ENCODE peak calls at places on chromosome 11, in seven cellular contexts. A, C, P, E, I, J and T are unnamed samples.

GRCh38 chr11:937853-938261 is 12.2 kb downstream of the AP2A2 start:
- DNase-seq in P (no peak), I (no peak), C (no peak), A (no peak), E (no peak), J (no peak), T (no peak)

GRCh38 chr11:96708469-96708868 is 318.7 kb downstream of the JRKL start:
- DNase-seq in J (no peak), A (no peak), P (peak; percentile 1), I (no peak), E (no peak), C (no peak), T (no peak)

GRCh38 chr11:121194731-121195596 is 93.9 kb downstream of the TECTA start:
- DNase-seq in C (no peak), I (no peak), A (peak; percentile 25), P (peak; percentile 42), J (peak; percentile 64), E (peak; percentile 41), T (no peak)

GRCh38 chr11:78039391-78039918 is 16.4 kb upstream of the KCTD14 start:
- DNase-seq in J (no peak), C (no peak), A (no peak), I (no peak), P (no peak), E (no peak), T (no peak)

GRCh38 chr11:75291741-75292140 is 51.2 kb downstream of the TPBGL start:
- DNase-seq in P (no peak), I (peak; percentile 31), E (no peak), J (no peak), C (no peak), A (no peak), T (no peak)

GRCh38 chr11:85756401-85757200 is 54.3 kb downstream of the SYTL2 start:
- DNase-seq in A (no peak), I (no peak), J (no peak), P (no peak), C (no peak), E (no peak), T (no peak)

GRCh38 chr11:47964546-47964945 is 15.8 kb upstream of the PTPRJ start:
- DNase-seq in A (no peak), E (no peak), P (no peak), C (no peak), J (no peak), I (no peak), T (no peak)

GRCh38 chr11:128968916-128969315 is 26.2 kb upstream of the TP53AIP1 start:
- DNase-seq in C (no peak), A (no peak), E (no peak), I (no peak), P (no peak), J (no peak), T (no peak)

GRCh38 chr11:124762624-124763155 is 600 bp upstream of the ESAM start:
- DNase-seq in A (no peak), C (no peak), I (peak; percentile 61), E (no peak), J (no peak), P (no peak), T (no peak)

GRCh38 chr11:133414503-133414902 is 117.8 kb downstream of the OPCML start:
- DNase-seq in C (no peak), A (no peak), P (no peak), I (no peak), J (no peak), E (no peak), T (no peak)

GRCh38 chr11:41201156-41201555 is 258.3 kb downstream of the LRRC4C start:
- DNase-seq in C (no peak), I (no peak), E (peak; percentile 29), P (peak; percentile 36), J (peak; percentile 0), A (no peak), T (no peak)
- TF ChIP-seq CTCF in C (no peak), I (no peak), E (peak; percentile 47), P (peak; percentile 47), J (peak; percentile 39), A (no peak), T (no peak)

GRCh38 chr11:9265211-9266131 is at the start of gene DENND5A:
- DNase-seq in C (peak; percentile 12), P (peak; percentile 83), E (peak; percentile 96), A (peak; percentile 65), I (peak; percentile 84), J (peak; percentile 83), T (peak; percentile 40)

GRCh38 chr11:9266132-9266736 is 1.1 kb upstream of the DENND5A start:
- DNase-seq in A (no peak), P (no peak), J (no peak), I (no peak), C (no peak), E (no peak), T (no peak)

GRCh38 chr11:9263840-9264380 is 1.2 kb downstream of the DENND5A start:
- DNase-seq in C (no peak), P (peak; percentile 26), J (peak; percentile 30), I (no peak), A (no peak), E (peak; percentile 28), T (no peak)

GRCh38 chr11:9264381-9265210 is 554 bp downstream of the DENND5A start:
- DNase-seq in C (no peak), J (peak; percentile 81), E (peak; percentile 43), A (peak; percentile 51), I (peak; percentile 67), P (peak; percentile 79), T (peak; percentile 58)

GRCh38 chr11:9260182-9261146 is 4.7 kb downstream of the DENND5A start:
- DNase-seq in C (no peak), P (no peak), J (no peak), E (no peak), A (no peak), I (no peak), T (no peak)
- TF ChIP-seq CTCF in C (no peak), P (peak; percentile 16), J (no peak), E (peak; percentile 26), A (peak; percentile 19), I (no peak), T (no peak)

GRCh38 chr11:36376888-36377758 is 81.0 kb downstream of the PRR5L start:
- DNase-seq in J (peak; percentile 28), A (no peak), I (peak; percentile 82), E (peak; percentile 33), P (peak; percentile 63), C (peak; percentile 29), T (no peak)
- TF ChIP-seq CTCF in J (peak; percentile 60), A (peak; percentile 64), I (peak; percentile 77), E (peak; percentile 77), P (peak; percentile 39), C (peak; percentile 32), T (no peak)

GRCh38 chr11:114259124-114259526 is 37.1 kb upstream of the NNMT start:
- DNase-seq in E (no peak), P (no peak), I (no peak), C (no peak), J (no peak), A (no peak), T (no peak)

GRCh38 chr11:114258696-114259095 is 37.5 kb upstream of the NNMT start:
- DNase-seq in P (no peak), J (no peak), A (no peak), E (no peak), C (no peak), I (no peak), T (no peak)

GRCh38 chr11:114256176-114256897 is 39.9 kb upstream of the NNMT start:
- DNase-seq in J (no peak), A (no peak), P (no peak), I (no peak), E (no peak), C (no peak), T (no peak)

GRCh38 chr11:114256898-114257286 is 39.3 kb upstream of the NNMT start:
- DNase-seq in J (no peak), E (no peak), A (no peak), C (no peak), I (no peak), P (no peak), T (no peak)

GRCh38 chr11:114257621-114258558 is 38.3 kb upstream of the NNMT start:
- DNase-seq in P (no peak), J (no peak), I (peak; percentile 57), C (no peak), E (no peak), A (no peak), T (no peak)
- TF ChIP-seq CTCF in P (peak; percentile 35), J (no peak), I (no peak), C (no peak), E (no peak), A (no peak), T (no peak)

DNA sequence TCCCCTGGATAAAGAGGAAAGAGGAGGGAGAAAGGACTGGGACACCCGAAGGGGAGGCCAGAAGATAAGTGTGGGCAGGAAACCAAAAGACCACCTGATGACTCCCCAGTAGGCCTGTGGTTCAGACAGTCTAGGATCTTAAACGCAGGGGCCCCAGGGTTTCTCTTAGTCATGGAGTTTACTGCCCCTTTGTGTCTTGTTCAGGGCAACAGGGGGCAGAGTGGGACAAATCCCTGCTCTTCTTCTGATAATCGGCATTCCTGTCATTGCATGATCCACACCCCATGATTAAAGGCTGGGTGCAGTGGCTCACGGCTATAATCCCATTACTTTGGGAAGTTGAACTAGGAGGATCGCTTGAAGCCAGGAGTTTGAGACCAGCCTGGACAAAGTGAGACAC is 4.7 kb upstream of the TMPRSS13 start:
- DNase-seq in E (no peak), A (no peak), C (no peak), I (no peak), P (no peak), J (no peak), T (no peak)
- TF ChIP-seq CTCF in E (no peak), A (no peak), C (no peak), I (no peak), P (no peak), J (no peak), T (no peak)

GRCh38 chr11:12692238-12693074 is 18.2 kb downstream of the TEAD1 start:
- DNase-seq in C (no peak), P (peak; percentile 95), E (peak; percentile 52), J (peak; percentile 95), I (peak; percentile 92), A (peak; percentile 64), T (peak; percentile 41)
- TF ChIP-seq CTCF in C (no peak), P (no peak), E (no peak), J (no peak), I (no peak), A (no peak), T (no peak)

GRCh38 chr11:72353861-72354260 is 80.5 kb downstream of the CLPB start:
- DNase-seq in P (no peak), A (no peak), E (no peak), I (no peak), C (no peak), J (peak; percentile 22), T (no peak)
- TF ChIP-seq CTCF in P (peak; percentile 39), A (peak; percentile 17), E (no peak), I (no peak), C (no peak), J (peak; percentile 35), T (no peak)

GRCh38 chr11:6608726-6609501 is 3.1 kb downstream of the TAF10 start:
- DNase-seq in P (peak; percentile 50), E (no peak), I (no peak), C (no peak), J (no peak), A (no peak), T (peak; percentile 14)
- TF ChIP-seq CTCF in P (no peak), E (no peak), I (no peak), C (no peak), J (no peak), A (no peak), T (no peak)